ENCODE peak calls at places on chromosomes 13 and 19, in eight cellular contexts. One of them, this sample, is unnamed.

GRCh38 chr19:31583148-31583547 is 233.9 kb upstream of the TSHZ3 start:
- DNase-seq in adrenal gland: no peak
- DNase-seq in stimulated activated CD8-positive, alpha-beta memory T cell treated with anti-CD3 and anti-CD28 coated beads, Interleukin-7, amount 100 ng/mL, for 1 hour: no peak
- DNase-seq in astrocyte of the cerebellum: no peak
- DNase-seq in SK-MEL-5: no peak
- DNase-seq in hepatic stellate cell: no peak
- DNase-seq in NCI-H748 treated with DMSO at 0.1 percent for 48 hours: no peak
- DNase-seq in activated naive CD8-positive, alpha-beta T cell treated with anti-CD3 and anti-CD28 coated beads for 36 hours: no peak
- DNase-seq in this sample: no peak

GRCh38 chr13:23876265-23876664 is 12.9 kb downstream of the MIPEP start:
- DNase-seq in adrenal gland: no peak
- DNase-seq in stimulated activated CD8-positive, alpha-beta memory T cell treated with anti-CD3 and anti-CD28 coated beads, Interleukin-7, amount 100 ng/mL, for 1 hour: no peak
- DNase-seq in astrocyte of the cerebellum: no peak
- DNase-seq in SK-MEL-5: peak
- DNase-seq in hepatic stellate cell: peak
- DNase-seq in NCI-H748 treated with DMSO at 0.1 percent for 48 hours: no peak
- DNase-seq in activated naive CD8-positive, alpha-beta T cell treated with anti-CD3 and anti-CD28 coated beads for 36 hours: no peak
- DNase-seq in this sample: peak

GRCh38 chr19:11248852-11249251 is 9.4 kb downstream of the ANGPTL8 start:
- DNase-seq in adrenal gland: no peak
- DNase-seq in stimulated activated CD8-positive, alpha-beta memory T cell treated with anti-CD3 and anti-CD28 coated beads, Interleukin-7, amount 100 ng/mL, for 1 hour: no peak
- DNase-seq in astrocyte of the cerebellum: no peak
- DNase-seq in SK-MEL-5: no peak
- DNase-seq in hepatic stellate cell: no peak
- DNase-seq in NCI-H748 treated with DMSO at 0.1 percent for 48 hours: no peak
- DNase-seq in activated naive CD8-positive, alpha-beta T cell treated with anti-CD3 and anti-CD28 coated beads for 36 hours: no peak
- DNase-seq in this sample: no peak

GRCh38 chr19:8194528-8195275 is 14.5 kb upstream of the CERS4 start:
- DNase-seq in adrenal gland: no peak
- DNase-seq in stimulated activated CD8-positive, alpha-beta memory T cell treated with anti-CD3 and anti-CD28 coated beads, Interleukin-7, amount 100 ng/mL, for 1 hour: no peak
- DNase-seq in astrocyte of the cerebellum: no peak
- DNase-seq in SK-MEL-5: no peak
- DNase-seq in hepatic stellate cell: no peak
- DNase-seq in NCI-H748 treated with DMSO at 0.1 percent for 48 hours: no peak
- DNase-seq in activated naive CD8-positive, alpha-beta T cell treated with anti-CD3 and anti-CD28 coated beads for 36 hours: peak
- DNase-seq in this sample: no peak

GRCh38 chr13:30696278-30697176 is 38.8 kb upstream of the ALOX5AP start:
- DNase-seq in adrenal gland: peak
- DNase-seq in stimulated activated CD8-positive, alpha-beta memory T cell treated with anti-CD3 and anti-CD28 coated beads, Interleukin-7, amount 100 ng/mL, for 1 hour: no peak
- DNase-seq in astrocyte of the cerebellum: peak
- DNase-seq in SK-MEL-5: no peak
- DNase-seq in hepatic stellate cell: no peak
- DNase-seq in NCI-H748 treated with DMSO at 0.1 percent for 48 hours: no peak
- DNase-seq in activated naive CD8-positive, alpha-beta T cell treated with anti-CD3 and anti-CD28 coated beads for 36 hours: no peak
- DNase-seq in this sample: no peak

GRCh38 chr13:101301053-101301452 is 115.3 kb downstream of the NALCN start:
- DNase-seq in adrenal gland: no peak
- DNase-seq in stimulated activated CD8-positive, alpha-beta memory T cell treated with anti-CD3 and anti-CD28 coated beads, Interleukin-7, amount 100 ng/mL, for 1 hour: no peak
- DNase-seq in astrocyte of the cerebellum: no peak
- DNase-seq in SK-MEL-5: peak
- DNase-seq in hepatic stellate cell: no peak
- DNase-seq in NCI-H748 treated with DMSO at 0.1 percent for 48 hours: no peak
- DNase-seq in activated naive CD8-positive, alpha-beta T cell treated with anti-CD3 and anti-CD28 coated beads for 36 hours: no peak
- DNase-seq in this sample: no peak

GRCh38 chr19:44846455-44847143 is 502 bp downstream of the NECTIN2 start:
- DNase-seq in adrenal gland: peak
- DNase-seq in stimulated activated CD8-positive, alpha-beta memory T cell treated with anti-CD3 and anti-CD28 coated beads, Interleukin-7, amount 100 ng/mL, for 1 hour: no peak
- DNase-seq in astrocyte of the cerebellum: no peak
- DNase-seq in SK-MEL-5: no peak
- DNase-seq in hepatic stellate cell: peak
- DNase-seq in NCI-H748 treated with DMSO at 0.1 percent for 48 hours: no peak
- DNase-seq in activated naive CD8-positive, alpha-beta T cell treated with anti-CD3 and anti-CD28 coated beads for 36 hours: no peak
- DNase-seq in this sample: peak

GRCh38 chr19:19405919-19406877 is 723 bp downstream of the GATAD2A start:
- DNase-seq in adrenal gland: peak
- DNase-seq in stimulated activated CD8-positive, alpha-beta memory T cell treated with anti-CD3 and anti-CD28 coated beads, Interleukin-7, amount 100 ng/mL, for 1 hour: no peak
- DNase-seq in astrocyte of the cerebellum: peak
- DNase-seq in SK-MEL-5: peak
- DNase-seq in hepatic stellate cell: no peak
- DNase-seq in NCI-H748 treated with DMSO at 0.1 percent for 48 hours: peak
- DNase-seq in activated naive CD8-positive, alpha-beta T cell treated with anti-CD3 and anti-CD28 coated beads for 36 hours: peak
- DNase-seq in this sample: no peak

GRCh38 chr19:3479819-3480215 is 508 bp downstream of the SMIM24 start:
- DNase-seq in adrenal gland: no peak
- DNase-seq in stimulated activated CD8-positive, alpha-beta memory T cell treated with anti-CD3 and anti-CD28 coated beads, Interleukin-7, amount 100 ng/mL, for 1 hour: no peak
- DNase-seq in astrocyte of the cerebellum: no peak
- DNase-seq in SK-MEL-5: peak
- DNase-seq in hepatic stellate cell: no peak
- DNase-seq in NCI-H748 treated with DMSO at 0.1 percent for 48 hours: no peak
- DNase-seq in activated naive CD8-positive, alpha-beta T cell treated with anti-CD3 and anti-CD28 coated beads for 36 hours: peak
- DNase-seq in this sample: peak

GRCh38 chr13:99009987-99010551 is 32.2 kb upstream of the DOCK9 start:
- DNase-seq in adrenal gland: no peak
- DNase-seq in stimulated activated CD8-positive, alpha-beta memory T cell treated with anti-CD3 and anti-CD28 coated beads, Interleukin-7, amount 100 ng/mL, for 1 hour: no peak
- DNase-seq in astrocyte of the cerebellum: no peak
- DNase-seq in SK-MEL-5: no peak
- DNase-seq in hepatic stellate cell: no peak
- DNase-seq in NCI-H748 treated with DMSO at 0.1 percent for 48 hours: no peak
- DNase-seq in activated naive CD8-positive, alpha-beta T cell treated with anti-CD3 and anti-CD28 coated beads for 36 hours: no peak
- DNase-seq in this sample: no peak

GRCh38 chr19:3407556-3408516 is 41.5 kb downstream of the NFIC start:
- DNase-seq in adrenal gland: peak
- DNase-seq in stimulated activated CD8-positive, alpha-beta memory T cell treated with anti-CD3 and anti-CD28 coated beads, Interleukin-7, amount 100 ng/mL, for 1 hour: no peak
- DNase-seq in astrocyte of the cerebellum: peak
- DNase-seq in SK-MEL-5: no peak
- DNase-seq in hepatic stellate cell: no peak
- DNase-seq in NCI-H748 treated with DMSO at 0.1 percent for 48 hours: no peak
- DNase-seq in activated naive CD8-positive, alpha-beta T cell treated with anti-CD3 and anti-CD28 coated beads for 36 hours: no peak
- DNase-seq in this sample: no peak

GRCh38 chr19:12801466-12802266 is at the start of the genes PRDX2 and THSD8:
- DNase-seq in adrenal gland: peak
- DNase-seq in stimulated activated CD8-positive, alpha-beta memory T cell treated with anti-CD3 and anti-CD28 coated beads, Interleukin-7, amount 100 ng/mL, for 1 hour: no peak
- DNase-seq in astrocyte of the cerebellum: no peak
- DNase-seq in SK-MEL-5: no peak
- DNase-seq in hepatic stellate cell: peak
- DNase-seq in NCI-H748 treated with DMSO at 0.1 percent for 48 hours: peak
- DNase-seq in activated naive CD8-positive, alpha-beta T cell treated with anti-CD3 and anti-CD28 coated beads for 36 hours: peak
- DNase-seq in this sample: no peak

GRCh38 chr19:6061420-6062130 is 48.7 kb downstream of the RFX2 start:
- DNase-seq in adrenal gland: peak
- DNase-seq in stimulated activated CD8-positive, alpha-beta memory T cell treated with anti-CD3 and anti-CD28 coated beads, Interleukin-7, amount 100 ng/mL, for 1 hour: no peak
- DNase-seq in astrocyte of the cerebellum: no peak
- DNase-seq in SK-MEL-5: no peak
- DNase-seq in hepatic stellate cell: no peak
- DNase-seq in NCI-H748 treated with DMSO at 0.1 percent for 48 hours: no peak
- DNase-seq in activated naive CD8-positive, alpha-beta T cell treated with anti-CD3 and anti-CD28 coated beads for 36 hours: no peak
- DNase-seq in this sample: no peak